ENCODE peak calls at places on chromosomes 13 and 19, in seven cellular contexts. N, A, Y, L, D, P and Z are unnamed samples.

GRCh38 chr13:32048816-32049215 is 17.2 kb downstream of the FRY start:
- ATAC-seq in D (peak; percentile 27), P (no peak), Y (no peak), N (no peak), A (no peak), L (no peak), Z (no peak)

GRCh38 chr13:109795021-109795420 is 8.6 kb upstream of the IRS2 start:
- ATAC-seq in D (no peak), L (no peak), P (no peak), Y (no peak), N (no peak), A (no peak), Z (no peak)

GRCh38 chr13:99806671-99807070 is 164.9 kb downstream of the ZIC5 start:
- ATAC-seq in A (no peak), P (no peak), N (no peak), D (no peak), L (no peak), Y (no peak), Z (no peak)

GRCh38 chr13:98766120-98766519 is 13.6 kb upstream of the SLC15A1 start:
- ATAC-seq in D (no peak), N (no peak), P (no peak), L (no peak), Y (no peak), A (no peak), Z (no peak)

GRCh38 chr13:61036715-61037114 is 378.9 kb downstream of the PCDH20 start:
- ATAC-seq in A (no peak), L (no peak), P (no peak), N (no peak), Y (no peak), D (no peak), Z (no peak)

GRCh38 chr13:95185851-95186250 is 115.4 kb downstream of the ABCC4 start:
- ATAC-seq in L (no peak), A (no peak), N (no peak), Y (no peak), D (no peak), P (no peak), Z (no peak)

GRCh38 chr13:29496241-29496712 is 99.2 kb downstream of the SLC7A1 start:
- ATAC-seq in N (peak; percentile 83), Y (no peak), D (peak; percentile 65), A (peak; percentile 48), L (peak; percentile 8), P (no peak), Z (peak; percentile 48)

GRCh38 chr13:36549771-36550170 is 117.5 kb downstream of the CCNA1 start:
- ATAC-seq in P (peak; percentile 39), A (no peak), L (no peak), Y (no peak), D (no peak), N (no peak), Z (no peak)

GRCh38 chr13:34257980-34258379 is 440.0 kb downstream of the RFC3 start:
- ATAC-seq in L (no peak), A (no peak), N (no peak), P (no peak), Y (no peak), D (no peak), Z (no peak)

GRCh38 chr19:38359242-38360021 is 14.9 kb upstream of the PSMD8 start:
- ATAC-seq in Y (no peak), A (no peak), N (no peak), P (no peak), L (no peak), D (no peak), Z (no peak)

GRCh38 chr19:55667958-55668357 is 7.1 kb upstream of the EPN1 start:
- ATAC-seq in L (no peak), Y (no peak), P (no peak), N (no peak), D (no peak), A (no peak), Z (no peak)

GRCh38 chr13:94674609-94675348 is 37.6 kb downstream of the SOX21 start:
- ATAC-seq in Y (peak; percentile 91), P (peak; percentile 94), N (peak; percentile 83), L (no peak), A (peak; percentile 51), D (peak; percentile 93), Z (no peak)

GRCh38 chr19:49020342-49020741 is 3.5 kb upstream of the LHB start:
- ATAC-seq in D (no peak), P (peak; percentile 31), A (no peak), L (no peak), N (no peak), Y (no peak), Z (no peak)

GRCh38 chr13:80337011-80337688 is 3.8 kb downstream of the SPRY2 start:
- ATAC-seq in L (no peak), D (no peak), A (peak; percentile 9), N (no peak), P (no peak), Y (no peak), Z (no peak)

GRCh38 chr19:4559569-4559968 is at the start of gene SEMA6B:
- ATAC-seq in N (no peak), Y (no peak), D (no peak), P (no peak), L (no peak), A (no peak), Z (peak; percentile 65)

GRCh38 chr13:49292742-49293498 is 45.2 kb downstream of the CDADC1 start:
- ATAC-seq in Y (peak; percentile 75), P (no peak), N (no peak), L (peak; percentile 39), D (no peak), A (no peak), Z (peak; percentile 69)

GRCh38 chr19:55526216-55527196 is 10.4 kb downstream of the SBK2 start:
- ATAC-seq in D (peak; percentile 59), Y (no peak), L (peak; percentile 59), P (peak; percentile 61), N (no peak), A (peak; percentile 88), Z (peak; percentile 31)

GRCh38 chr19:56162258-56162657 is 13.6 kb upstream of the GALP start:
- ATAC-seq in Y (peak; percentile 79), P (no peak), L (no peak), D (peak; percentile 9), A (peak; percentile 52), N (no peak), Z (no peak)

GRCh38 chr19:45645068-45645630 is 6.0 kb upstream of the EML2 start:
- ATAC-seq in D (no peak), P (no peak), A (no peak), Y (no peak), L (no peak), N (no peak), Z (no peak)

GRCh38 chr13:50255639-50256038 is 240.4 kb downstream of the KCNRG start:
- ATAC-seq in A (no peak), N (no peak), L (no peak), D (no peak), Y (no peak), P (no peak), Z (no peak)

GRCh38 chr13:41813426-41813825 is 147.5 kb downstream of the VWA8 start:
- ATAC-seq in L (no peak), A (no peak), Y (no peak), D (no peak), N (no peak), P (no peak), Z (no peak)

GRCh38 chr13:46340631-46341111 is 46.4 kb downstream of the RUBCNL start:
- ATAC-seq in Y (no peak), A (no peak), N (no peak), P (no peak), D (no peak), L (no peak), Z (no peak)

DNA sequence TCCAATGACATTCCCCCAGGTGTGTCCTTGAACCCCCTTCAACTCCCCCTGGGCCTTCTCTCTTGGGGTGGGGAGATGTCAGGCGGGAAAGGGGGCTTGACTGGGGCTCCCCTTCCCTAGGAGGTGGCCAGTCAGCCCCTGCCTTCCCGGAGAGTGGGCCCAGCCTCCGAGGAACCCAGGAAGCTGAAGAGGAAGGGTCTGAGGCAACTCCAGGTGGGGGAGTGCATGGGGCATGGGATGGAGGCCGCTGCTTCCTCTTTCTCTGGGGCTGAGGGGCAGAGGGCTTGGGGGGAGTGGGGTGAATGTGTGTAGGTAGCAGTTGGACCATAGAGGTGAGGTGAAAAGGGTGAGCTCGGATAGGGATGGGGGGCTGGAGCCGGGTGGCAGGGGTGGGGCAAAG is 2.7 kb upstream of the INAFM1 start:
- ATAC-seq in L (no peak), D (no peak), A (no peak), Y (no peak), P (no peak), N (no peak), Z (no peak)
- H3K27ac ChIP-seq in L (peak overlapping the region; percentile 20), D (no peak overlapping the region), A (no peak overlapping the region), Y (peak overlapping the region; percentile 95), P (no peak overlapping the region), N (no peak overlapping the region), Z (peak overlapping the region; percentile 99)

DNA sequence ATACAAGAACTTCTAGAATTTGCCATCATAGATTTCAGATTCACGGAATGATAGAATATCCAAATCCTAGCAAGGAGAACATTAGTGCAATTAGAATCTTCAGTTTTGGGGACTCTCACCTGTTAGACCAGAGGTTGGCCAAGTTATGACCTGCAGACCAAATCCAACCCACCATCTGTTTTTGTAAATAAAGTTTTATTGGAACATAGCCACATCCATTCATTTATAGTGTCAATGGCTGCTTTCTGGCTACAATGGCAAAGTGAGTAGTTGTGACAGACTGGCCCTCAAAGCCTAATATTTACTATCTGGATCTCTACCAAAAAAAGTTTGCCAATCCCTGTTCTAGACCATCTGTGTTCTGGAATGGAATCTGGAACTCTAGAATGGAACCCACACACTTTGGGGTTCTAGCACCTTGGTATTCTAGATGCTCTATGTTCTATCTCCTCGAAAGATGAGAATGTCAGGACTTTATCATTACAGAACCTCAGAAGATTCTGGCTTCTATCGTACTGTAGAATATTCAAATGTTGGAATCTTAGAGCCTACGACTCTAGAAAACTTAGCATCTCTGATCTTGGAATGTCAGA is 2.5 kb downstream of the KPTN start:
- ATAC-seq in A (no peak), Y (no peak), P (no peak), N (no peak), L (no peak), D (no peak), Z (no peak)
- H3K4me3 ChIP-seq in A (no peak overlapping the region), Y (no peak overlapping the region), P (no peak overlapping the region), N (no peak overlapping the region), L (no peak overlapping the region), D (no peak overlapping the region), Z (no peak overlapping the region)

GRCh38 chr19:36771275-36772231 is 1.1 kb downstream of the ZNF850 start:
- ATAC-seq in Y (peak; percentile 81), D (peak; percentile 74), A (no peak), L (no peak), N (peak; percentile 79), P (peak; percentile 48), Z (no peak)
- TF ChIP-seq POLR2AphosphoS5 in Y (no peak), D (peak; percentile 38), A (peak; percentile 70), L (peak; percentile 47), N (peak; percentile 48), P (peak; percentile 68), Z (no peak)

GRCh38 chr19:2330632-2331284 is 2.3 kb downstream of the SPPL2B start:
- ATAC-seq in Y (no peak), A (no peak), N (no peak), D (peak; percentile 65), L (no peak), P (no peak), Z (no peak)

GRCh38 chr19:2328401-2329161 is at the start of the genes LSM7 and SPPL2B:
- ATAC-seq in L (peak; percentile 88), D (peak; percentile 49), Y (peak; percentile 86), P (peak; percentile 66), A (peak; percentile 84), N (peak; percentile 66), Z (peak; percentile 92)

GRCh38 chr19:2330255-2330631 is 1.8 kb downstream of the SPPL2B start:
- ATAC-seq in L (no peak), N (no peak), Y (no peak), D (no peak), P (no peak), A (no peak), Z (no peak)

GRCh38 chr19:2329162-2329505 is 650 bp downstream of the SPPL2B start:
- ATAC-seq in Y (peak; percentile 22), L (no peak), A (peak; percentile 7), N (no peak), D (no peak), P (no peak), Z (no peak)

GRCh38 chr19:2329528-2329927 is 1.0 kb downstream of the SPPL2B start:
- ATAC-seq in P (peak; percentile 3), L (no peak), D (peak; percentile 31), A (no peak), Y (peak; percentile 72), N (no peak), Z (no peak)
- H3K27ac ChIP-seq in P (no peak overlapping the region), L (no peak overlapping the region), D (peak overlapping the region; percentile 82), A (peak overlapping the region; percentile 93), Y (peak overlapping the region; percentile 74), N (no peak overlapping the region), Z (no peak overlapping the region)